ENCODE peak calls at places on chromosomes 4 and X, in seven cellular contexts. One of them, this sample, is unnamed. For H3K4me1, the result is how much of the 10 kb centered on the place peaks cover.

GRCh38 chr4:142817442-142817841 is 28.7 kb downstream of the INPP4B start:
- DNase-seq in IMR-90: peak
- DNase-seq in gastrocnemius medialis: peak
- DNase-seq in HepG2: no peak
- DNase-seq in body of pancreas: peak
- DNase-seq in sigmoid colon: no peak
- DNase-seq in stomach: no peak
- DNase-seq in this sample: no peak

GRCh38 chr4:159608434-159608833 is 505.6 kb downstream of the RAPGEF2 start:
- DNase-seq in gastrocnemius medialis: no peak
- DNase-seq in IMR-90: no peak
- DNase-seq in body of pancreas: no peak
- DNase-seq in sigmoid colon: no peak
- DNase-seq in stomach: no peak
- DNase-seq in HepG2: no peak
- DNase-seq in this sample: no peak

GRCh38 chr4:36394352-36394903 is 113.0 kb downstream of the DTHD1 start:
- DNase-seq in gastrocnemius medialis: no peak
- DNase-seq in HepG2: peak
- DNase-seq in body of pancreas: no peak
- DNase-seq in stomach: no peak
- DNase-seq in IMR-90: no peak
- DNase-seq in sigmoid colon: no peak
- DNase-seq in this sample: no peak

GRCh38 chrX:129622757-129623301 is 31.9 kb downstream of the APLN start:
- DNase-seq in IMR-90: peak
- DNase-seq in stomach: no peak
- DNase-seq in HepG2: no peak
- DNase-seq in body of pancreas: no peak
- DNase-seq in sigmoid colon: peak
- DNase-seq in gastrocnemius medialis: no peak
- DNase-seq in this sample: peak

GRCh38 chr4:66465111-66465510 is 794.8 kb upstream of the EPHA5 start:
- DNase-seq in HepG2: no peak
- DNase-seq in stomach: no peak
- DNase-seq in body of pancreas: no peak
- DNase-seq in sigmoid colon: no peak
- DNase-seq in gastrocnemius medialis: no peak
- DNase-seq in IMR-90: peak
- DNase-seq in this sample: no peak

GRCh38 chrX:70455366-70456202 is 10.9 kb downstream of the DLG3 start:
- DNase-seq in HepG2: no peak
- DNase-seq in body of pancreas: peak
- DNase-seq in stomach: no peak
- DNase-seq in gastrocnemius medialis: no peak
- DNase-seq in IMR-90: no peak
- DNase-seq in sigmoid colon: no peak
- DNase-seq in this sample: no peak

GRCh38 chr4:184937745-184938144 is 80.5 kb upstream of the HELT start:
- DNase-seq in HepG2: no peak
- DNase-seq in sigmoid colon: no peak
- DNase-seq in body of pancreas: peak
- DNase-seq in IMR-90: no peak
- DNase-seq in stomach: no peak
- DNase-seq in gastrocnemius medialis: no peak
- DNase-seq in this sample: no peak

GRCh38 chrX:13130776-13131175 is 86.4 kb upstream of the FAM9C start:
- DNase-seq in body of pancreas: no peak
- DNase-seq in gastrocnemius medialis: no peak
- DNase-seq in sigmoid colon: no peak
- DNase-seq in HepG2: no peak
- DNase-seq in stomach: no peak
- DNase-seq in IMR-90: peak
- DNase-seq in this sample: no peak

GRCh38 chr4:46933686-46934085 is 24.6 kb upstream of the COX7B2 start:
- DNase-seq in HepG2: no peak
- DNase-seq in IMR-90: no peak
- DNase-seq in sigmoid colon: no peak
- DNase-seq in stomach: no peak
- DNase-seq in gastrocnemius medialis: no peak
- DNase-seq in body of pancreas: no peak
- DNase-seq in this sample: no peak

GRCh38 chr4:7217453-7218310 is 25.3 kb downstream of the SORCS2 start:
- DNase-seq in sigmoid colon: no peak
- DNase-seq in gastrocnemius medialis: no peak
- DNase-seq in IMR-90: no peak
- DNase-seq in body of pancreas: peak
- DNase-seq in HepG2: no peak
- DNase-seq in stomach: peak
- DNase-seq in this sample: no peak

GRCh38 chr4:18247189-18247588 is 225.6 kb upstream of the LCORL start:
- DNase-seq in stomach: no peak
- DNase-seq in HepG2: no peak
- DNase-seq in gastrocnemius medialis: no peak
- DNase-seq in body of pancreas: no peak
- DNase-seq in IMR-90: no peak
- DNase-seq in sigmoid colon: no peak
- DNase-seq in this sample: no peak

GRCh38 chr4:53646792-53647191 is 55.5 kb upstream of the LNX1 start:
- DNase-seq in gastrocnemius medialis: no peak
- DNase-seq in body of pancreas: no peak
- DNase-seq in stomach: no peak
- DNase-seq in IMR-90: no peak
- DNase-seq in HepG2: no peak
- DNase-seq in sigmoid colon: no peak
- DNase-seq in this sample: no peak

GRCh38 chr4:173167793-173168395 is 717 bp upstream of the GALNT7 start:
- DNase-seq in IMR-90: peak
- DNase-seq in sigmoid colon: peak
- DNase-seq in HepG2: no peak
- DNase-seq in stomach: peak
- DNase-seq in body of pancreas: peak
- DNase-seq in gastrocnemius medialis: no peak
- DNase-seq in this sample: no peak

GRCh38 chr4:97670703-97671269 is 472.5 kb downstream of the STPG2 start:
- DNase-seq in gastrocnemius medialis: no peak
- DNase-seq in sigmoid colon: no peak
- DNase-seq in IMR-90: no peak
- DNase-seq in stomach: no peak
- DNase-seq in body of pancreas: no peak
- DNase-seq in HepG2: no peak
- DNase-seq in this sample: no peak

GRCh38 chr4:48635310-48635709 is 144.8 kb downstream of the FRYL start:
- DNase-seq in sigmoid colon: no peak
- DNase-seq in stomach: no peak
- DNase-seq in HepG2: peak
- DNase-seq in body of pancreas: no peak
- DNase-seq in gastrocnemius medialis: no peak
- DNase-seq in IMR-90: peak
- DNase-seq in this sample: no peak

GRCh38 chrX:43589735-43590515 is 66.2 kb upstream of the MAOA start:
- DNase-seq in IMR-90: no peak
- DNase-seq in HepG2: peak
- DNase-seq in gastrocnemius medialis: no peak
- DNase-seq in stomach: no peak
- DNase-seq in body of pancreas: peak
- DNase-seq in sigmoid colon: no peak
- DNase-seq in this sample: no peak
- H3K27ac ChIP-seq in IMR-90: no peak
- H3K27ac ChIP-seq in HepG2: peak
- H3K27ac ChIP-seq in gastrocnemius medialis: peak
- H3K27ac ChIP-seq in stomach: no peak
- H3K27ac ChIP-seq in body of pancreas: peak
- H3K27ac ChIP-seq in sigmoid colon: peak
- H3K27ac ChIP-seq in this sample: peak

GRCh38 chrX:103687073-103687695 is 685 bp upstream of the MORF4L2 start:
- DNase-seq in body of pancreas: peak
- DNase-seq in sigmoid colon: peak
- DNase-seq in HepG2: no peak
- DNase-seq in IMR-90: peak
- DNase-seq in stomach: peak
- DNase-seq in gastrocnemius medialis: peak
- DNase-seq in this sample: peak
- TF ChIP-seq POLR2A in body of pancreas: no peak
- TF ChIP-seq POLR2A in sigmoid colon: peak
- TF ChIP-seq POLR2A in HepG2: peak
- TF ChIP-seq POLR2A in IMR-90: no peak
- TF ChIP-seq POLR2A in stomach: no peak
- TF ChIP-seq POLR2A in gastrocnemius medialis: peak
- TF ChIP-seq POLR2A in this sample: peak

GRCh38 chr4:76691767-76692689 is 205.9 kb downstream of the SOWAHB start:
- DNase-seq in stomach: no peak
- DNase-seq in IMR-90: no peak
- DNase-seq in sigmoid colon: no peak
- DNase-seq in body of pancreas: no peak
- DNase-seq in HepG2: no peak
- DNase-seq in gastrocnemius medialis: no peak
- DNase-seq in this sample: no peak

GRCh38 chr4:76692761-76693160 is 205.2 kb downstream of the SOWAHB start:
- DNase-seq in HepG2: no peak
- DNase-seq in gastrocnemius medialis: no peak
- DNase-seq in stomach: no peak
- DNase-seq in IMR-90: no peak
- DNase-seq in body of pancreas: no peak
- DNase-seq in sigmoid colon: no peak
- DNase-seq in this sample: no peak

GRCh38 chr4:76696109-76696508 is 201.8 kb downstream of the SOWAHB start:
- DNase-seq in gastrocnemius medialis: no peak
- DNase-seq in body of pancreas: no peak
- DNase-seq in HepG2: peak
- DNase-seq in sigmoid colon: no peak
- DNase-seq in IMR-90: peak
- DNase-seq in stomach: no peak
- DNase-seq in this sample: no peak

GRCh38 chr4:76690906-76691275 is 207.1 kb downstream of the SOWAHB start:
- DNase-seq in sigmoid colon: no peak
- DNase-seq in body of pancreas: no peak
- DNase-seq in IMR-90: peak
- DNase-seq in HepG2: no peak
- DNase-seq in stomach: no peak
- DNase-seq in gastrocnemius medialis: no peak
- DNase-seq in this sample: no peak

DNA sequence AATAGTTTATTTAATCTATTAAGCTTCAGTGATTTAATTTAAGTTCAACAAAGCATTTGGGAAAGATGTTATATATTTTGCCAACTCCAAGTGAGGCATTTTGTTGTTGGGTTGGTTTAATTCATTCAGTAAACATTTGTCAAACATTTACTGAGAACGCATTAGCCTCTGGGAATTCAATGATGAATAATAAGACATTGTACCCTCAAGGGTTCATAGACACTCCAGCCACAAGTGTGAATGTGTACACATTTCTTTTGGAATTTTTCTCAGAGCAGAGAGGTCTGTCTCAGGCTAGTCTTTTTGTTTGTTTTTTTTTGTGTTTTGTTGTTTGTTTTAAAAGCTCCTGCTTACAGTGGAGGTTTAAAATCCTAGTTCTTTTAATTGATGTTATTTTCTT is 203.9 kb downstream of the SOWAHB start:
- DNase-seq in HepG2: no peak
- DNase-seq in IMR-90: no peak
- DNase-seq in body of pancreas: no peak
- DNase-seq in stomach: no peak
- DNase-seq in gastrocnemius medialis: no peak
- DNase-seq in sigmoid colon: no peak
- DNase-seq in this sample: no peak
- H3K4me1 ChIP-seq in HepG2: under half
- H3K4me1 ChIP-seq in IMR-90: under half
- H3K4me1 ChIP-seq in body of pancreas: under half
- H3K4me1 ChIP-seq in stomach: half or more
- H3K4me1 ChIP-seq in gastrocnemius medialis: under half
- H3K4me1 ChIP-seq in sigmoid colon: under half
- H3K4me1 ChIP-seq in this sample: under half

DNA sequence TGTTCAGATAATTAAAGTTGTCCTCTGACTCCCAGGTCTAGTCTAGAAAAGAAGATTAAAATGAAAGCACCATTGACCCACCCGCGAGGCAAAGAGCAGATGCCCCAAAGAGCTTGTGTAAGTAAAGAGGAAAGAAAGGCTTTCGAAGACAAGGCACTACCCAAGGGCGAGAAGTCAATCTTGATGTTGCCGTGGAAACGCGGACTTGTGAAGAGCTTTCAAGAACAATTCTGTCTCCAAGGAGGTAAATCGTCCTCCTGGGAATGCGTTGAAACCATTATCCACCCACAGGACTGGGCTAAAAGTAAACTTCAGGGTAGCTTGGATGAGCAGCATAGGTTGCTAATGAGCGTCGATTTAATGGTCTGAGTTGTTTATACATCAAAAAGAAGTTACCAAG is 189.3 kb downstream of the DHRSX start:
- DNase-seq in stomach: no peak
- DNase-seq in sigmoid colon: no peak
- DNase-seq in HepG2: no peak
- DNase-seq in body of pancreas: no peak
- DNase-seq in gastrocnemius medialis: no peak
- DNase-seq in IMR-90: no peak
- DNase-seq in this sample: no peak
- H3K27ac ChIP-seq in stomach: no peak
- H3K27ac ChIP-seq in sigmoid colon: no peak
- H3K27ac ChIP-seq in HepG2: no peak
- H3K27ac ChIP-seq in body of pancreas: no peak
- H3K27ac ChIP-seq in gastrocnemius medialis: no peak
- H3K27ac ChIP-seq in IMR-90: no peak
- H3K27ac ChIP-seq in this sample: no peak